ENCODE peak calls at places on chromosomes 6 and 20, in five cellular contexts. Z, P, B, M and U are unnamed samples.

GRCh38 chr6:15110721-15111354 is 135.0 kb upstream of the JARID2 start:
- DNase-seq in B (no peak), P (peak), M (peak), Z (no peak), U (no peak)

GRCh38 chr6:112222111-112222726 is 32.1 kb downstream of the LAMA4 start:
- DNase-seq in M (peak), Z (no peak), B (no peak), P (peak), U (no peak)

GRCh38 chr20:235891-236290 is 8.8 kb downstream of the DEFB129 start:
- DNase-seq in Z (no peak), P (peak), M (peak), B (peak), U (no peak)

GRCh38 chr6:6646859-6647258 is 58.3 kb downstream of the LY86 start:
- DNase-seq in P (no peak), B (no peak), Z (no peak), M (no peak), U (no peak)

GRCh38 chr6:157650261-157650640 is 172.8 kb upstream of the SNX9 start:
- DNase-seq in Z (no peak), B (no peak), P (no peak), M (no peak), U (no peak)

GRCh38 chr6:53641348-53641747 is 24.2 kb downstream of the KLHL31 start:
- DNase-seq in P (no peak), Z (no peak), B (no peak), M (no peak), U (no peak)

GRCh38 chr6:109260126-109260525 is 122.1 kb downstream of the CD164 start:
- DNase-seq in B (no peak), M (no peak), Z (no peak), P (peak), U (peak)

GRCh38 chr6:167827062-167827587 is 414 bp downstream of the AFDN start:
- DNase-seq in Z (no peak), B (no peak), M (no peak), P (peak), U (no peak)

GRCh38 chr20:10634683-10635411 is 39.0 kb downstream of the JAG1 start:
- DNase-seq in M (peak), P (peak), B (peak), Z (no peak), U (peak)

GRCh38 chr20:52974155-52974554 is 2.0 kb downstream of the TSHZ2 start:
- DNase-seq in M (no peak), B (no peak), Z (no peak), P (no peak), U (no peak)

GRCh38 chr20:51220293-51220706 is 197.4 kb upstream of the KCNG1 start:
- DNase-seq in P (peak), B (no peak), Z (no peak), M (peak), U (no peak)

GRCh38 chr20:40422665-40423064 is 266.4 kb downstream of the MAFB start:
- DNase-seq in Z (no peak), M (no peak), P (no peak), B (no peak), U (no peak)

GRCh38 chr20:59177266-59178250 is 13.9 kb downstream of the ZNF831 start:
- DNase-seq in M (no peak), P (no peak), Z (no peak), B (no peak), U (no peak)

GRCh38 chr6:169250660-169251059 is 3.0 kb downstream of the THBS2 start:
- DNase-seq in M (peak), P (peak), B (no peak), Z (no peak), U (no peak)

GRCh38 chr6:47437592-47437991 is 40.0 kb upstream of the CD2AP start:
- DNase-seq in Z (no peak), B (no peak), M (no peak), P (no peak), U (no peak)

GRCh38 chr6:73079978-73080377 is 145.3 kb downstream of the KHDC1L start:
- DNase-seq in P (peak), M (no peak), Z (no peak), B (no peak), U (no peak)

GRCh38 chr6:34248198-34248726 is 544 bp downstream of the SMIM29 start:
- DNase-seq in M (peak), P (peak), B (no peak), Z (peak), U (no peak)

GRCh38 chr6:56851541-56852248 is 103.2 kb upstream of the BEND6 start:
- DNase-seq in Z (no peak), B (peak), M (peak), P (peak), U (peak)

GRCh38 chr6:127812985-127813681 is 87.7 kb downstream of the THEMIS start:
- DNase-seq in P (no peak), B (no peak), Z (no peak), M (no peak), U (no peak)

GRCh38 chr20:1897965-1898464 is 2.8 kb downstream of the SIRPA start:
- DNase-seq in Z (no peak), P (peak), B (no peak), M (no peak), U (no peak)

GRCh38 chr6:42339991-42340401 is 111.7 kb downstream of the TRERF1 start:
- DNase-seq in M (no peak), B (no peak), P (no peak), Z (no peak), U (no peak)
- H3K4me3 ChIP-seq in M (no peak), B (no peak), P (no peak), Z (no peak), U (no peak)

DNA sequence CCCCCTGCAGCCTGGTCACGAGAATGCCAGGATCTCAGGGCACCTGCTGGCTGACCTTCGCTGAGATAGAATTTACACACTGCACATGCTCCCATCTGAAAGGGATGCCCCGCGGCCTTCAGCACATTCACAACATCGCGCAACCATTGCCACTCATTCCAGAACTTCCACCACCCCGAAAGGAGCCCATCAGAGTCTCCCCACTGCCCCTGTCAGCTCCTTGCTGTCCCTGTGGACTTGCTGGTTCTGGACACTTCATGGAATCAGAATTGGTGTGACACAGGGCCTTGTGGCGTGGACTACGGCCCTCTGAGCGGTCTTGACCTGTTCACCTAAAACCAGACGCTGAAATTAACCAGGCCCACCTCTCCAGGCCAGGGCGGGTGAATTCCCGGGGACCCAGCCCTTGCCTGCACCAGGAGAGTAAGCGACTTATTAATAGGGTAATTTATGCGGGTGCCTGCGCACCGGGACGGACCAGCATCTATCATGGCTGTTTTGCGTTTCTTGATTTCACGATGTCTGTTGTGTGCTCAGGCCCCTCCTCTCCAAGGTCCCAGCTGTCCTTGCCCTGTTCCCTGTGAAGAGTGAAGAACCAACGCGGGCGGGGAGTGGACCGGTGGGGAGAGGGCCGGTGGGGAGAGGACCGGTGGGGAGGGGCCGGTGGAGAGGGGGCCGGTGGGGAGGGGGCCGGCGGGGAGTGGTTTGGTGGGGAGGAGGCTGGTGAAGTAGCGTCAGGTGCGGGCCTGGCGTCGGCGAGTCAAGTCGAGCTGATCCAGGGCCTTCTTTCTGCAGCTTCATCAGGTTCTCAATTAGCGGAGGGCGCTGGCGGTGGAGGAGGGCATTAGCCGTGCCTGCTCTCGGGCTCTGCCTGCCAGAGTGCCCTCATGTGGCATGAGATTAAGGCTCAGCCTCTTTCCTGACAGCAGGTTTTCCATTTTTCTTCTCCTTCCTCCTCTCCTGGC is 20.9 kb upstream of the BHLHE23 start:
- DNase-seq in B (no peak), P (no peak), M (no peak), Z (no peak), U (no peak)
- TF ChIP-seq CTCF in B (no peak), P (no peak), M (no peak), Z (no peak), U (no peak)

GRCh38 chr6:139539852-139540251 is 165.4 kb upstream of the CITED2 start:
- DNase-seq in M (peak), B (no peak), P (peak), Z (peak), U (peak)
- H3K4me3 ChIP-seq in M (no peak), B (no peak), P (peak), Z (no peak), U (no peak)

GRCh38 chr6:30013296-30013922 is 47.7 kb upstream of the POLR1H start:
- DNase-seq in Z (no peak), B (no peak), P (peak), M (peak), U (no peak)
- TF ChIP-seq CTCF in Z (peak), B (peak), P (peak), M (peak), U (peak)

GRCh38 chr20:64077876-64078551 is 1.3 kb downstream of the RGS19 start:
- DNase-seq in Z (no peak), M (no peak), P (no peak), B (no peak), U (no peak)
- H3K4me3 ChIP-seq in Z (peak), M (peak), P (peak), B (no peak), U (peak)

GRCh38 chr6:144150673-144151009 is 324 bp downstream of the STX11 start:
- DNase-seq in P (peak), M (peak), Z (no peak), B (no peak), U (no peak)
- TF ChIP-seq CTCF in P (peak), M (peak), Z (no peak), B (no peak), U (peak)